ENCODE peak calls at places on chromosomes 11 and 22, in five cellular contexts. U, I, J, H and N are unnamed samples.

GRCh38 chr11:64802370-64803162 is 448 bp downstream of the MAP4K2 start:
- DNase-seq in U (no peak), I (no peak), J (no peak), H (peak; percentile 25), N (no peak)

GRCh38 chr22:49251371-49251770 is 576.3 kb downstream of the BRD1 start:
- DNase-seq in U (no peak), I (no peak), J (no peak), H (no peak), N (no peak)

GRCh38 chr11:73164803-73165542 is 22.9 kb upstream of the FCHSD2 start:
- DNase-seq in U (no peak), I (no peak), J (peak; percentile 71), H (no peak), N (no peak)

GRCh38 chr11:73317373-73317772 is 9.3 kb downstream of the ARHGEF17 start:
- DNase-seq in U (no peak), I (no peak), J (no peak), H (no peak), N (no peak)

GRCh38 chr11:29962243-29962642 is 54.6 kb downstream of the KCNA4 start:
- DNase-seq in U (no peak), I (no peak), J (peak; percentile 23), H (peak; percentile 78), N (peak; percentile 1)

GRCh38 chr11:117606807-117607206 is 190.2 kb downstream of the DSCAML1 start:
- DNase-seq in U (no peak), I (no peak), J (peak; percentile 24), H (no peak), N (no peak)

GRCh38 chr11:99501655-99502054 is 480.9 kb downstream of the CNTN5 start:
- DNase-seq in U (no peak), I (no peak), J (no peak), H (no peak), N (no peak)

GRCh38 chr11:57160665-57161064 is 21.1 kb upstream of the LRRC55 start:
- DNase-seq in U (no peak), I (no peak), J (no peak), H (no peak), N (no peak)

GRCh38 chr22:44155115-44155514 is 25.6 kb upstream of the PARVG start:
- DNase-seq in U (no peak), I (no peak), J (peak; percentile 92), H (no peak), N (no peak)

DNA sequence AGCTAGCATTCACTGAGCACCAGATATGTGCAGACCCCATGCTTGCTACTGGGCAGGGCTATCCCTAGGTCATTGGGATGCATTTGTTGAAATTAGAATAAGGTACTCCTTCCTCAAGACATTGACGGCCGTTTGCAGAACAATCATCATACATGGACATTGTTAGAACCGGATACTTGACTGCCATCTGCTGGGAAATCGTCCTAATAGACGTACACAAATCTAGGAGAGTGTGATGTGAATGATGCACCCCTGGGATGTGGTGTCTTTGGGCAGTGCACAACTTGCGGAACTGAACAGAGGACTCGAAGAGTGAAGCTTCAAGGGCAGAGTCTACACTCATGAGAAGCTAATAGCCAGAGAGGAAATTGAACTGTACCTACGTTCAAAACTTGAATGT is 35.9 kb downstream of the MYO18B start:
- DNase-seq in U (peak; percentile 41), I (peak; percentile 47), J (peak; percentile 57), H (no peak), N (peak; percentile 44)
- TF ChIP-seq MAX in U (no peak), I (no peak), J (no peak), H (no peak), N (no peak)

DNA sequence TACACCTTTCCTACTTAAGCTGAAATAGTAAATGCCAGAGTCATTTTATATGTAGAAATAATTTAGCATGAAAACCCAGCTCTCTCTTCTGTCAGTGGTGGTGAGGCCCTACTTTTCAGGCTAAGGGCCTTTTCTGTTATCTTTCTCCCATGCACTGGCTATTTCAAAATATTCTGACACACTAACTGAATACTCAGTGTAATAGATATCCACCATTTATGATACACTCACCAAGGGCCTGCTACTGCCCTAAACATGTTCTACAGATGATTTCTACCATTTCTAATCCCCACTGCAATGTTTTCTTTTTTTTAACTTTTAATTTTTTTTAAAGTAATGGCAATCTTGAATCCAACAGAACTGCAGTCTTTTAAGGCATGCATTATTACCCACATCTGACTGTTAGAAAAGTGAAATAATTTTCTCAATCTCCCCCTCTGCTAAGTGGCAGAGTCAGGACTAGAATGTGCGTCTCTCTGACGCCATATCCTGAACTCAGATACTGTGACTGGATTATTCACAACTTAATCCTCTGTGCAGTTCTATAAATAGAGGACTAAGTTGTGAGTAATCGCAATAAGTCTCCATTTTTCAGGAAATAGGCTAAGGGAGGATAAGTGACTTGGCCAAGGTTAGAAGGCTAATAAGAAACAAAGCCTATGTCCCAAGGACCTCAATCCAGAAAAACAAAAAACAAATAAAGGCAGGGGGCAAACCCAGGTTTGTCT is 44.0 kb downstream of the GRAMD1B start:
- DNase-seq in U (no peak), I (peak; percentile 50), J (peak; percentile 70), H (no peak), N (no peak)
- TF ChIP-seq MAX in U (no peak), I (no peak), J (no peak), H (no peak), N (no peak)

GRCh38 chr22:22112533-22113294 is 130.1 kb upstream of the TOP3B start:
- DNase-seq in U (no peak), I (no peak), J (no peak), H (no peak), N (no peak)

GRCh38 chr22:22110548-22111266 is 128.1 kb upstream of the TOP3B start:
- DNase-seq in U (no peak), I (peak; percentile 52), J (peak; percentile 73), H (peak; percentile 63), N (peak; percentile 46)

GRCh38 chr22:22111983-22112382 is 129.4 kb upstream of the TOP3B start:
- DNase-seq in U (no peak), I (no peak), J (no peak), H (no peak), N (no peak)

GRCh38 chr22:22109693-22110466 is 127.3 kb upstream of the TOP3B start:
- DNase-seq in U (no peak), I (no peak), J (no peak), H (no peak), N (no peak)

GRCh38 chr22:22111267-22111751 is 128.7 kb upstream of the TOP3B start:
- DNase-seq in U (no peak), I (peak; percentile 15), J (no peak), H (no peak), N (no peak)
- TF ChIP-seq MAX in U (no peak), I (no peak), J (no peak), H (no peak), N (no peak)

DNA sequence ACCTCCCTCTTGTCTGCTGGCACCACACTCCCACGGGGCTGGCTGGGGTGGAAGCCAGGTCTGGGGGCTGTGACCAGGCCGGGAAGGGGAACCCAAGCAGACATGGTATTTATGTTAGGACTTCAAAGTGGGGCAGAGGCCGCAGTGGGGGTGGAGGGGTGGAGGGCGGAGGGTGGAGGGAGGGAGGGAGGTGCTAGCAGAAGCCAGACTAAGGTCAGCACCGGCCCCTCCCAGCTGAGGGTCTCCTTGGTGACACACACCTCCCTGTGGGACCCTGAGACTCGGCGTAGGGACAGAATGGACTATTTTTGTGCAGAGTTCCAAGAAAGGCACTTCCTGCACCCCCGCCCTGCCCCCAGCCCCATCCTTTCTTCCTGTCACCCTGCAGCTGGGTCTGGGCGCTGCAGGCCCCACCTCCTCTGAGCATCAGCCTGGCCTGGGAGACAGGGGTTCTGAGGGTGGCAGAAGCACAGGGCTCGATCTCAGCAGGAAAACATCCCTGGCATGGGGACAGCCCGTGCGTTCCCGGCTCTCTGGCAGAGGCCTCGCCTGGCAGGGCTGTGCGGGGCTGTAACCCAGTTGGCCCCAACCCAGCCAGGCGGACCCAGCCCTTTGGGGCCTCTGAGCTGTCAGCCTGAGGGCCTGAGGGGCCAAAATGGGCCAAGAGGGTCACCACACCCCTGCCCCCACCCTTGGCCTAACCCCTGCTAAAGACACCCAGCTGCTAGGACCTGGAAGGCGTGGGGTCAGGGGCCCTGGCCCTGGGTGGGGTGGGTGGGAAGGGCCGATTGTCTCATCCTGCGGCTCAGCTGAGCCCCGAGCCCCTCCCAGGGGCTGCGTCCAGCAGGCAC is 9.6 kb upstream of the CD248 start:
- DNase-seq in U (no peak), I (no peak), J (peak; percentile 44), H (no peak), N (no peak)
- TF ChIP-seq MAX in U (no peak), I (no peak), J (no peak), H (no peak), N (no peak)